ENCODE peak calls at places on chromosome 2, in four cellular contexts. C, F, V and Z are unnamed samples.

GRCh38 chr2:60485550-60485949 is 67.9 kb downstream of the BCL11A start:
- DNase-seq in F (no peak), C (no peak), V (no peak), Z (no peak)

GRCh38 chr2:222903234-222904220 is 42.7 kb downstream of the ACSL3 start:
- DNase-seq in V (peak; percentile 49), C (no peak), F (peak; percentile 61), Z (no peak)

GRCh38 chr2:107808023-107808422 is 18.7 kb upstream of the RGPD4 start:
- DNase-seq in F (no peak), V (no peak), C (no peak), Z (no peak)

GRCh38 chr2:218005486-218005885 is 2.7 kb upstream of the TNS1 start:
- DNase-seq in V (peak; percentile 44), F (peak; percentile 73), C (no peak), Z (no peak)

GRCh38 chr2:60104514-60105501 is 448.6 kb downstream of the BCL11A start:
- DNase-seq in V (peak; percentile 0), C (no peak), F (peak; percentile 20), Z (peak; percentile 45)

GRCh38 chr2:147099845-147100244 is 745.0 kb upstream of the ACVR2A start:
- DNase-seq in C (no peak), V (no peak), F (peak; percentile 68), Z (no peak)

GRCh38 chr2:61770746-61771145 is 83.1 kb downstream of the FAM161A start:
- DNase-seq in F (peak; percentile 86), V (peak; percentile 50), C (no peak), Z (no peak)

GRCh38 chr2:186349508-186349907 is 136.6 kb upstream of the ZC3H15 start:
- DNase-seq in V (peak; percentile 91), C (no peak), F (peak; percentile 94), Z (peak; percentile 82)

GRCh38 chr2:233265899-233266431 is 14.5 kb downstream of the ATG16L1 start:
- DNase-seq in C (no peak), V (no peak), F (no peak), Z (no peak)

GRCh38 chr2:205462681-205463345 is 219.5 kb upstream of the NRP2 start:
- DNase-seq in C (no peak), F (no peak), V (peak; percentile 16), Z (no peak)

GRCh38 chr2:228723599-228723998 is 542.1 kb upstream of the SPHKAP start:
- DNase-seq in C (no peak), F (no peak), V (no peak), Z (no peak)

GRCh38 chr2:25043241-25043867 is 1.5 kb downstream of the EFR3B start:
- DNase-seq in V (peak; percentile 92), F (peak; percentile 50), C (no peak), Z (peak; percentile 70)

GRCh38 chr2:25041928-25042320 is at the start of gene EFR3B:
- DNase-seq in C (peak; percentile 97), V (peak; percentile 91), F (peak; percentile 80), Z (peak; percentile 81)

GRCh38 chr2:25039126-25039525 is 2.8 kb upstream of the EFR3B start:
- DNase-seq in C (no peak), V (no peak), F (no peak), Z (no peak)

GRCh38 chr2:25042321-25043240 is 705 bp downstream of the EFR3B start:
- DNase-seq in F (no peak), C (peak; percentile 58), V (peak; percentile 35), Z (no peak)

GRCh38 chr2:25041307-25041927 is 459 bp upstream of the EFR3B start:
- DNase-seq in F (peak; percentile 45), C (peak; percentile 68), V (peak; percentile 46), Z (no peak)
- H3K4me3 ChIP-seq in F (peak overlapping the region; percentile 17), C (peak overlapping the region; percentile 38), V (no peak overlapping the region), Z (peak overlapping the region; percentile 30)

DNA sequence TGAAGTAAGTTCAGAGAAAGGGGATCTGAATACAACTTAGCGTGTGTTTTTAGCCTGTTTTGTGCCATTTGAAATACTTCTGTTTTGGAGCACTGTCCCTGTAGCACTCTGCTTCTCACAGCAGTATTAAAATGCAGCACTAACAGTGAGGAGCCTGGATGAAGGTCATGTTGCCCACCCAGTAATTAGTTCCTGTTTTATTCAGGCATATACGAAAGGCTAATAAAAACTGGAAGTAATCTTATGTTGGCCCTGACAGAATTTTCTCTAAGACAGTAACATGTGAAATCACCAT is 113.6 kb downstream of the CRIM1 start:
- DNase-seq in F (no peak), C (no peak), V (no peak), Z (no peak)
- H3K4me3 ChIP-seq in F (no peak overlapping the region), C (no peak overlapping the region), V (no peak overlapping the region), Z (no peak overlapping the region)

DNA sequence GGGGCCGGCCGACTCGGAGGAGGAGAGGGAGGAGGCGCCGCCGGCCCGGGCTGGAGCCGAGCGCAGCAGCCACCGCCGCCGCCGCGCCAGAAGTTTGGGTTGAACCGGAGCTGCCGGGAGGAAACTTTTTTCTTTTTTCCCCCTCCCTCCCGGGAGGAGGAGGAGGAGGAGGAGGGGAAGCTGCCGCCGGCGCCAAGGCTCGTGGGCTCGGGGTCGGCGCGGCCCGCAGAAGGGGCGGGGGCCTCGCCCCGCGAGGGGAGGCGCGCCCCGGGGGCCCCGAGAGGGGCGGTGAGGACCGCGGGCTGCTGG is 266 bp downstream of the CRIM1 start:
- DNase-seq in C (no peak), F (no peak), V (no peak), Z (no peak)
- H3K4me3 ChIP-seq in C (peak overlapping the region; percentile 57), F (peak overlapping the region; percentile 69), V (no peak overlapping the region), Z (peak overlapping the region; percentile 95)

GRCh38 chr2:130837175-130837810 is 579 bp downstream of the ARHGEF4 start:
- DNase-seq in V (no peak), F (no peak), C (no peak), Z (no peak)
- H3K4me3 ChIP-seq in V (no peak overlapping the region), F (peak overlapping the region; percentile 85), C (peak overlapping the region; percentile 25), Z (peak overlapping the region; percentile 31)

DNA sequence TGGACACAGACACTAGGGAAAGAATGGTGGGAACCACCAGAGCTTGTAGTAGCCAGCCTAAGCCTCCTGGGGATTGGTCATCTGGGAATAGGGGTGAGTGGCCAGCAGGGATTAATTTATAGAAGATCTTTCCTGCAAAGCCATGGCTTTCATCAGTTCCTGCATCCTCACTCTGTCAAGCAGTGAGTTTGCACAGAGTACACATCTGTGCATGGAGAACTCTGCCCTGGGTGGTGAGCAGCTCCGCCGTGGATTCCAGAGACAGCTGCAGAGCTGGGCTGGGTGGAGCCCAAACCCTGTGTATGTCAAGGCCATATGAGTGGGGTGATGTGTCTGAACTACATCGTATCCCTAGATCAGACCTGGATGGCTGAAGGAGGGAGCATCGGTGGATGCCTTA is 182.2 kb downstream of the GLI2 start:
- DNase-seq in C (no peak), F (no peak), V (no peak), Z (no peak)
- H3K4me3 ChIP-seq in C (no peak overlapping the region), F (no peak overlapping the region), V (no peak overlapping the region), Z (no peak overlapping the region)